ENCODE peak calls at places on chromosome 11, in ten cellular contexts. Z, R, A, F, M, W, G, X, J and T are unnamed samples.

GRCh38 chr11:67452141-67452952 is at the start of gene GPR152:
- DNase-seq in Z (no peak), R (no peak), A (no peak), F (no peak), M (no peak), W (no peak), G (no peak), X (no peak), J (no peak), T (no peak)

GRCh38 chr11:73286240-73286810 is 14.2 kb downstream of the P2RY6 start:
- DNase-seq in Z (no peak), R (no peak), A (no peak), F (no peak), M (no peak), W (no peak), G (no peak), X (no peak), J (no peak), T (no peak)

GRCh38 chr11:96134622-96135021 is 208.4 kb downstream of the MAML2 start:
- DNase-seq in Z (no peak), R (no peak), A (no peak), F (no peak), M (no peak), W (no peak), G (no peak), X (no peak), J (no peak), T (no peak)

GRCh38 chr11:63663809-63664208 is 7.4 kb downstream of the ATL3 start:
- DNase-seq in Z (no peak), R (no peak), A (peak; percentile 85), F (no peak), M (no peak), W (no peak), G (peak; percentile 47), X (no peak), J (no peak), T (no peak)

GRCh38 chr11:15969701-15970329 is 386.5 kb downstream of the SOX6 start:
- DNase-seq in Z (no peak), R (no peak), A (peak; percentile 82), F (no peak), M (no peak), W (no peak), G (peak; percentile 70), X (no peak), J (no peak), T (no peak)

GRCh38 chr11:64865286-64866172 is 12.9 kb downstream of the EHD1 start:
- DNase-seq in Z (peak; percentile 80), R (no peak), A (peak; percentile 85), F (no peak), M (no peak), W (no peak), G (peak; percentile 92), X (no peak), J (no peak), T (peak; percentile 55)

GRCh38 chr11:62392506-62392905 is 26.3 kb upstream of the SCGB1A1 start:
- DNase-seq in Z (no peak), R (no peak), A (no peak), F (no peak), M (no peak), W (no peak), G (no peak), X (no peak), J (no peak), T (no peak)

GRCh38 chr11:114081641-114082414 is 22.3 kb downstream of the ZBTB16 start:
- DNase-seq in Z (no peak), R (no peak), A (peak; percentile 71), F (no peak), M (no peak), W (no peak), G (peak; percentile 7), X (no peak), J (no peak), T (no peak)

GRCh38 chr11:75597636-75598035 is 35.6 kb downstream of the SERPINH1 start:
- DNase-seq in Z (peak; percentile 18), R (no peak), A (no peak), F (no peak), M (no peak), W (no peak), G (no peak), X (peak; percentile 80), J (peak; percentile 43), T (no peak)

GRCh38 chr11:73396251-73396930 is 20.2 kb downstream of the RELT start:
- DNase-seq in Z (no peak), R (no peak), A (no peak), F (no peak), M (no peak), W (no peak), G (no peak), X (no peak), J (no peak), T (no peak)

GRCh38 chr11:73201249-73201648 is 16.8 kb upstream of the P2RY2 start:
- DNase-seq in Z (no peak), R (no peak), A (no peak), F (no peak), M (no peak), W (peak; percentile 31), G (peak; percentile 21), X (no peak), J (no peak), T (no peak)

GRCh38 chr11:33670250-33671011 is 30.2 kb downstream of the C11orf91 start:
- DNase-seq in Z (no peak), R (no peak), A (peak; percentile 76), F (no peak), M (no peak), W (no peak), G (no peak), X (no peak), J (no peak), T (no peak)

GRCh38 chr11:86174101-86175046 is 70.2 kb upstream of the EED start:
- DNase-seq in Z (no peak), R (no peak), A (peak; percentile 100), F (no peak), M (no peak), W (peak; percentile 65), G (peak; percentile 99), X (no peak), J (no peak), T (no peak)

GRCh38 chr11:16606784-16607674 is 131.4 kb upstream of the C11orf58 start:
- DNase-seq in Z (no peak), R (peak; percentile 10), A (peak; percentile 35), F (no peak), M (no peak), W (peak; percentile 65), G (no peak), X (peak; percentile 71), J (peak; percentile 79), T (peak; percentile 25)